ENCODE peak calls at places on chromosomes 4 and X, in five cellular contexts. H is mesendoderm; C is fibroblast of the aortic adventitia; W is stimulated activated CD8-positive, alpha-beta memory T cell treated with anti-CD3 and anti-CD28 coated beads, Interleukin-7, amount 100 ng/mL, for 48 hours; S is GM23338. U is an unnamed sample.

GRCh38 chr4:83272900-83273299 is 11.7 kb downstream of the COQ2 start:
- DNase-seq in S (no peak), C (no peak), H (no peak), W (no peak), U (no peak)

GRCh38 chr4:121185960-121186359 is 21.8 kb upstream of the TNIP3 start:
- DNase-seq in W (no peak), S (no peak), H (no peak), C (no peak), U (no peak)

GRCh38 chr4:85682391-85682790 is 207.4 kb downstream of the ARHGAP24 start:
- DNase-seq in H (no peak), C (no peak), W (no peak), S (no peak), U (no peak)

GRCh38 chrX:14039344-14039743 is 9.7 kb upstream of the GEMIN8 start:
- DNase-seq in W (peak), S (peak), C (peak), H (peak), U (peak)

GRCh38 chrX:136812286-136812685 is 31.6 kb upstream of the ARHGEF6 start:
- DNase-seq in C (peak), S (no peak), W (no peak), H (no peak), U (no peak)

GRCh38 chrX:69024287-69024686 is 141.0 kb downstream of the PJA1 start:
- DNase-seq in H (no peak), C (no peak), W (no peak), S (no peak), U (no peak)

GRCh38 chr4:87002682-87003043 is 67.9 kb downstream of the AFF1 start:
- DNase-seq in C (no peak), W (no peak), H (peak), S (peak), U (peak)

GRCh38 chrX:129957241-129958099 is 25.0 kb upstream of the BCORL1 start:
- DNase-seq in S (peak), C (peak), W (no peak), H (peak), U (peak)

GRCh38 chrX:133523094-133523493 is 107.8 kb upstream of the GPC4 start:
- DNase-seq in H (no peak), W (no peak), C (peak), S (no peak), U (no peak)

GRCh38 chr4:156638925-156639605 is 332.5 kb downstream of the PDGFC start:
- DNase-seq in H (peak), C (peak), W (no peak), S (no peak), U (no peak)

GRCh38 chrX:29419774-29420553 is 795.4 kb upstream of the MAGEB2 start:
- DNase-seq in H (peak), S (no peak), W (no peak), C (peak), U (no peak)

GRCh38 chr4:17941731-17942130 is 79.8 kb downstream of the LCORL start:
- DNase-seq in H (no peak), C (peak), W (no peak), S (no peak), U (no peak)

U was measured in NCI-H82.